ENCODE peak calls at places on chromosomes 4 and X, in ten cellular contexts. W, J, T, S, Y, X, Z, A, C and M are unnamed samples. For H3K4me1, the result is how much of the 10 kb centered on the place peaks cover.

GRCh38 chr4:125649452-125649851 is 334.7 kb downstream of the FAT4 start:
- DNase-seq in W (no peak), J (no peak), T (no peak), S (no peak), Y (no peak), X (no peak), Z (no peak), A (no peak), C (no peak), M (no peak)

GRCh38 chrX:107542500-107542899 is 85.8 kb upstream of the PRPS1 start:
- DNase-seq in W (peak), J (no peak), T (no peak), S (peak), Y (peak), X (peak), Z (peak), A (no peak), C (no peak), M (no peak)

GRCh38 chrX:71315917-71316316 is 14.4 kb downstream of the ITGB1BP2 start:
- DNase-seq in W (no peak), J (no peak), T (no peak), S (no peak), Y (peak), X (no peak), Z (no peak), A (no peak), C (no peak), M (no peak)

GRCh38 chr4:55611358-55612059 is 19.5 kb upstream of the PDCL2 start:
- DNase-seq in W (no peak), J (no peak), T (no peak), S (no peak), Y (no peak), X (no peak), Z (no peak), A (no peak), C (no peak), M (no peak)

GRCh38 chr4:22720091-22720490 is 27.4 kb downstream of the GBA3 start:
- DNase-seq in W (no peak), J (no peak), T (no peak), S (no peak), Y (peak), X (no peak), Z (no peak), A (no peak), C (no peak), M (no peak)

GRCh38 chr4:64890131-64890710 is 481.0 kb upstream of the TECRL start:
- DNase-seq in W (no peak), J (no peak), T (no peak), S (no peak), Y (no peak), X (no peak), Z (no peak), A (no peak), C (no peak), M (no peak)

GRCh38 chr4:119743644-119744043 is 115.0 kb upstream of the PDE5A start:
- DNase-seq in W (no peak), J (no peak), T (no peak), S (no peak), Y (no peak), X (no peak), Z (no peak), A (no peak), C (no peak), M (no peak)

GRCh38 chrX:119468186-119468929 is at the start of gene SLC25A5:
- DNase-seq in W (peak), J (peak), T (peak), S (peak), Y (peak), X (no peak), Z (peak), A (peak), C (peak), M (peak)

GRCh38 chr4:102623622-102624021 is 122.5 kb downstream of the NFKB1 start:
- DNase-seq in W (no peak), J (no peak), T (no peak), S (no peak), Y (peak), X (peak), Z (peak), A (no peak), C (no peak), M (peak)

GRCh38 chr4:15805583-15806517 is 27.7 kb downstream of the CD38 start:
- DNase-seq in W (peak), J (no peak), T (no peak), S (peak), Y (peak), X (peak), Z (peak), A (no peak), C (no peak), M (peak)

GRCh38 chr4:36187723-36188333 is 56.5 kb downstream of the ARAP2 start:
- DNase-seq in W (no peak), J (no peak), T (no peak), S (no peak), Y (peak), X (peak), Z (peak), A (no peak), C (no peak), M (no peak)

GRCh38 chrX:48833531-48834138 is 1.8 kb downstream of the PCSK1N start:
- DNase-seq in W (no peak), J (no peak), T (no peak), S (no peak), Y (no peak), X (no peak), Z (peak), A (no peak), C (no peak), M (no peak)

GRCh38 chr4:18689308-18689915 is 667.9 kb upstream of the LCORL start:
- DNase-seq in W (peak), J (no peak), T (no peak), S (peak), Y (peak), X (peak), Z (peak), A (peak), C (peak), M (peak)

GRCh38 chr4:185412412-185412811 is 13.4 kb downstream of the UFSP2 start:
- DNase-seq in W (no peak), J (no peak), T (no peak), S (no peak), Y (peak), X (no peak), Z (no peak), A (no peak), C (no peak), M (no peak)

GRCh38 chrX:23754664-23755063 is 11.6 kb upstream of the ACOT9 start:
- DNase-seq in W (no peak), J (no peak), T (no peak), S (no peak), Y (no peak), X (no peak), Z (no peak), A (no peak), C (no peak), M (no peak)

GRCh38 chr4:125518281-125518680 is 203.5 kb downstream of the FAT4 start:
- DNase-seq in W (no peak), J (no peak), T (no peak), S (no peak), Y (no peak), X (no peak), Z (no peak), A (no peak), C (no peak), M (no peak)

GRCh38 chrX:152926279-152926678 is 28.4 kb downstream of the ZNF185 start:
- DNase-seq in W (peak), J (no peak), T (no peak), S (peak), Y (peak), X (peak), Z (peak), A (no peak), C (no peak), M (peak)

GRCh38 chrX:116272328-116272727 is 101.8 kb downstream of the AGTR2 start:
- DNase-seq in W (no peak), J (no peak), T (no peak), S (no peak), Y (peak), X (peak), Z (peak), A (no peak), C (no peak), M (no peak)

GRCh38 chrX:14095702-14096101 is 66.0 kb upstream of the GEMIN8 start:
- DNase-seq in W (peak), J (no peak), T (no peak), S (peak), Y (peak), X (peak), Z (peak), A (peak), C (no peak), M (peak)

GRCh38 chrX:39327255-39327654 is 526.0 kb downstream of the MID1IP1 start:
- DNase-seq in W (no peak), J (no peak), T (no peak), S (no peak), Y (no peak), X (no peak), Z (no peak), A (no peak), C (no peak), M (no peak)

GRCh38 chr4:40842725-40843401 is 93.1 kb downstream of the NSUN7 start:
- DNase-seq in W (no peak), J (no peak), T (no peak), S (peak), Y (peak), X (no peak), Z (no peak), A (no peak), C (peak), M (no peak)

GRCh38 chr4:155339999-155340398 is 36.8 kb downstream of the MAP9 start:
- DNase-seq in W (no peak), J (no peak), T (no peak), S (no peak), Y (no peak), X (no peak), Z (peak), A (no peak), C (no peak), M (no peak)

GRCh38 chr4:78542373-78542772 is 9.2 kb upstream of the ANXA3 start:
- DNase-seq in W (no peak), J (no peak), T (no peak), S (no peak), Y (peak), X (no peak), Z (peak), A (no peak), C (no peak), M (no peak)

GRCh38 chr4:12170308-12170707 is 741.6 kb upstream of the HS3ST1 start:
- DNase-seq in W (no peak), J (no peak), T (no peak), S (no peak), Y (no peak), X (no peak), Z (no peak), A (no peak), C (no peak), M (no peak)

GRCh38 chrX:71292669-71293379 is 8.7 kb upstream of the ITGB1BP2 start:
- DNase-seq in W (no peak), J (no peak), T (no peak), S (no peak), Y (peak), X (no peak), Z (no peak), A (no peak), C (no peak), M (no peak)

GRCh38 chr4:184751585-184751956 is 17.7 kb upstream of the CENPU start:
- DNase-seq in W (no peak), J (no peak), T (no peak), S (no peak), Y (no peak), X (no peak), Z (no peak), A (no peak), C (no peak), M (no peak)

GRCh38 chrX:94057385-94057784 is 383.4 kb downstream of the FAM133A start:
- DNase-seq in W (no peak), J (no peak), T (no peak), S (no peak), Y (no peak), X (no peak), Z (no peak), A (no peak), C (no peak), M (no peak)

GRCh38 chr4:71187399-71188196 is 151.2 kb upstream of the SLC4A4 start:
- DNase-seq in W (peak), J (no peak), T (no peak), S (peak), Y (peak), X (no peak), Z (peak), A (peak), C (peak), M (no peak)

GRCh38 chr4:83358410-83358809 is 23.8 kb upstream of the HPSE start:
- DNase-seq in W (no peak), J (no peak), T (no peak), S (no peak), Y (peak), X (no peak), Z (peak), A (no peak), C (no peak), M (no peak)

GRCh38 chrX:39063037-39063436 is 261.8 kb downstream of the MID1IP1 start:
- DNase-seq in W (peak), J (no peak), T (no peak), S (no peak), Y (no peak), X (no peak), Z (peak), A (no peak), C (no peak), M (peak)

GRCh38 chr4:13920901-13921300 is 293.4 kb upstream of the BOD1L1 start:
- DNase-seq in W (no peak), J (no peak), T (no peak), S (no peak), Y (peak), X (no peak), Z (peak), A (no peak), C (peak), M (peak)

GRCh38 chrX:135354288-135354687 is 45.0 kb downstream of the ETDC start:
- DNase-seq in W (no peak), J (no peak), T (no peak), S (no peak), Y (no peak), X (no peak), Z (no peak), A (no peak), C (no peak), M (no peak)

GRCh38 chr4:52822583-52823477 is 39.3 kb upstream of the RASL11B start:
- DNase-seq in W (no peak), J (no peak), T (no peak), S (no peak), Y (peak), X (peak), Z (no peak), A (no peak), C (no peak), M (no peak)

GRCh38 chr4:24118031-24118430 is 228.2 kb upstream of the PPARGC1A start:
- DNase-seq in W (no peak), J (no peak), T (no peak), S (no peak), Y (peak), X (no peak), Z (no peak), A (no peak), C (no peak), M (no peak)

GRCh38 chrX:64894454-64895038 is 81.7 kb downstream of the ZC4H2 start:
- DNase-seq in W (peak), J (no peak), T (no peak), S (peak), Y (peak), X (peak), Z (peak), A (no peak), C (no peak), M (peak)

GRCh38 chr4:179597301-179597700 is 2155.1 kb upstream of the AGA start:
- DNase-seq in W (no peak), J (no peak), T (no peak), S (no peak), Y (no peak), X (no peak), Z (no peak), A (no peak), C (no peak), M (no peak)

GRCh38 chr4:90951037-90951436 is 823.8 kb downstream of the CCSER1 start:
- DNase-seq in W (no peak), J (no peak), T (no peak), S (no peak), Y (peak), X (peak), Z (peak), A (no peak), C (no peak), M (no peak)

DNA sequence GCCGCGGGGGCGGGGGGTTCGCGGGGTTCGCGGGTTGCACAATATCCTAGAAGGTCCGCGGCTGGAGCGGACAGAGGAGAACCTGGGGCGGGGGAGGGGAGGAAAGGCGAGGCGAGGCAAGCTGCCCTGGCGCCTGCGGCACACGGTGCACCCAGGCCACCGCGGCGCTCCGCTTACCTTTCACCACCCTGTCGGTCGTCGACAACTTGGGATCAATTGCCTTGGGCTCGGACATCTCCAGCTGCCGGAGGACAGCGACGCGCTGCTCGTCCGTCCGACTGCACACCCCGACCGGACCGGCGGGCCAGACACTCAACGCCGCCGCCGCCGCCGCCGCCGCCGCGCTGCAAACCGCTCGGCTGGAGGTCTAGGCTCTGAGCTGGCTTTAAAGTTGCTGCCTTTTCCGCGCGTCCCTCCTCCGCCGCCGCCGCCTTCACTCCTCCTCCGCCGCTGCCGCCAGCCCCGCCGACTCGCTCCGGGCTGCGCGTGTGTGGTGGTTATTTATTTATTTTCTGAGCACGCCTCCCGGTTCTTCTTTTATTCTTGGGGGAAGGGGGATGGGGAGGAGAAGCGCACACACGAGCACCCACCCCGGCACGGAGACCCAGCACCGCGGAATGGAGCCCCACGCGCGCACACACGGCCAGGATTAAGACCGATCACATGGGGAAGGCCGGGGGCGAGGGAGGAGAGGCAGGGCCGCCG is 612 bp downstream of the PPP3CA start:
- DNase-seq in W (peak), J (peak), T (peak), S (peak), Y (peak), X (no peak), Z (peak), A (peak), C (peak), M (peak)
- TF ChIP-seq POLR2A in W (no peak), J (no peak), T (no peak), S (no peak), Y (no peak), X (peak), Z (no peak), A (peak), C (no peak), M (peak)

DNA sequence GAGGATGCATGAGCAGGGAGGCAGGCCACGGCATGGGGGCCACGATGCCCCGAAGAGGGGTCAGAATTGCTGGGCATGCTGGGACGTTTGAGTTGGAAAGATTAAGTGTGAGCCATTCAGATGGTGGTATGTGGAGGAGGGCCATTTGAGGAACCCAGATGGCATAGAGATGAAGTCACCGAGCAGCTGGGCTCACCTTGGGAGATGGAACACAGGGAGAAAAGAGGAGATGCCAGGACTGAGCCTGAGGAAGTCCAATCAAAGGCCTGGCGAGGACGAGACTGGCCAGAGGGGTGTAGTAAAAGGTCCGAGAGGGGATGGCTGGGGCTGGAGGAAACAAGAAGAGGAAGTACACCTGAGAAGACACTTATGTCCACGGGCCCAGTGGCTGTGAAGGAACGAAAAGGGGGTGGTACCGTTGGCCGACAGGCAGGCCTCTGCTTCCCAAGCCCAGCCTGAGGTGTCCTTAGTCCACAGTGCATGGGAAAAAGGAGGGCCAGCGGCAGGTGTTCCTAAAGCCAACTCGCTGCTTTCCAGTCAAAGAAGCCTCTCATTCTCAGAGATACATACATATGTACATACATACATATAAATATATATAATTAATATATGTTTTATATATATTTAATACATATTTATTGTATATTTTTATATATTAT is 54.6 kb upstream of the CLCN4 start:
- DNase-seq in W (no peak), J (peak), T (no peak), S (no peak), Y (no peak), X (no peak), Z (no peak), A (no peak), C (no peak), M (no peak)
- H3K4me1 ChIP-seq in W (under half), J (under half), T (under half), S (under half), Y (under half), X (under half), Z (under half), A (under half), C (under half), M (under half)

DNA sequence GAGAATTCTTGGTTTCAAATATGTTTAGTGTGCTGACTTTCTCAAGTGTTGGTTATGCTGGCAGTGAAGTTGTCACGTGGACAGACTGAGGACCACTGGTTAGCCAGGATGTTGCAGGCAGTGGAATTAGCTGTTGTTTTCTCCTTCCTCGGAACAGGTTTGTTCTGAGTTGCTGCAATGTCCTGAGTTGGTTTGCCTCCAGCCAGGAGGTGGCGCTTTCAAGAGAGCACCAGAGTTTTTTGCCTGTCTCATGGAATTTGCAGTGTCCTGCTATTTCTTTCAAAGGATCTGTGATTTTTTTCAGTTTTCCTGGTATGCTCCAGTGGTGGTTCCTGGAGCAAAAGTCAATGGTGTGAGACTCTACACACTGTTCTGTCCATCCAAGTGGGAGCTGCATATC is 158.1 kb upstream of the CXorf66 start:
- DNase-seq in W (no peak), J (no peak), T (no peak), S (peak), Y (no peak), X (no peak), Z (peak), A (no peak), C (no peak), M (no peak)
- TF ChIP-seq CTCF in W (no peak), J (no peak), T (no peak), S (peak), Y (peak), X (peak), Z (no peak), A (no peak), C (no peak), M (no peak)

DNA sequence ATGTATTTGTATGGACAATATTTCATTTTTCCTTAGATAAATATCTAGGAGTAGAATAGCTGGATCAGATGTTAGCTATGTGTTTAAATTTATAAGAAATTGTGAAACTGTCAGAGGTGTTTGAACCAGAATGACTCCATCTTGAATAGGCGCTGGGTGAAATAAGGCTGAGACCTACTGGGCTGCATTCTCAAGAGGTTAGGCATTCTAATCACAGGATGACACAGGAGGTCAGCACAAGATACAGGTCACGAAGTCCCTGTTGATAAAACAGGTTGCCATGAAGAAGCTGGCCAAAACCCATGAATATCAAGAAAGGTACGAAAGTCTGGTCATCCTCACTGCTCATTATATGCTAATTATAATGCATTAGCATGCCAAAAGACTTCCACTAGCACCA is 36.3 kb upstream of the SPIN4 start:
- DNase-seq in W (no peak), J (no peak), T (no peak), S (no peak), Y (no peak), X (no peak), Z (no peak), A (no peak), C (no peak), M (no peak)
- TF ChIP-seq POLR2A in W (no peak), J (no peak), T (no peak), S (no peak), Y (no peak), X (no peak), Z (no peak), A (no peak), C (no peak), M (no peak)

GRCh38 chr4:76611164-76611563 is 176.1 kb downstream of the SHROOM3 start:
- DNase-seq in W (no peak), J (no peak), T (no peak), S (no peak), Y (peak), X (no peak), Z (no peak), A (no peak), C (no peak), M (no peak)
- H3K4me1 ChIP-seq in W (half or more), J (under half), T (under half), S (under half), Y (under half), X (under half), Z (under half), A (under half), C (under half), M (under half)